ENCODE peak calls at places on chromosomes 7 and 10, in four cellular contexts. W is ovary, Z is transverse colon, C is SK-N-SH. B is an unnamed sample. For H3K4me1, the result is how much of the 10 kb centered on the place peaks cover.

GRCh38 chr10:92240289-92241157 is 50.4 kb downstream of the CPEB3 start:
- DNase-seq in C (peak), Z (peak), W (no peak), B (no peak)

GRCh38 chr7:35556532-35557471 is 138.1 kb downstream of the HERPUD2 start:
- DNase-seq in Z (no peak), C (peak), W (no peak), B (no peak)

GRCh38 chr7:34034728-34035127 is 129.4 kb downstream of the BMPER start:
- DNase-seq in W (no peak), Z (no peak), C (no peak), B (no peak)

GRCh38 chr7:137871173-137871915 is 24.6 kb upstream of the DGKI start:
- DNase-seq in W (no peak), C (no peak), Z (no peak), B (no peak)

GRCh38 chr10:59181668-59182067 is 5.2 kb downstream of the PHYHIPL start:
- DNase-seq in W (no peak), C (peak), Z (no peak), B (no peak)

GRCh38 chr10:65365878-65366277 is 1560.0 kb upstream of the LRRTM3 start:
- DNase-seq in Z (no peak), W (no peak), C (no peak), B (no peak)

GRCh38 chr7:143329471-143330170 is 13.7 kb downstream of the CLCN1 start:
- DNase-seq in W (no peak), Z (no peak), C (no peak), B (no peak)

GRCh38 chr7:74480861-74481417 is 27.2 kb downstream of the GTF2IRD1 start:
- DNase-seq in C (no peak), W (peak), Z (peak), B (peak)

GRCh38 chr7:30933124-30933893 is 21.7 kb downstream of the AQP1 start:
- DNase-seq in C (peak), Z (no peak), W (no peak), B (peak)

GRCh38 chr7:120979765-120980499 is 8.6 kb upstream of the CPED1 start:
- DNase-seq in Z (no peak), W (no peak), C (no peak), B (no peak)

GRCh38 chr7:158083526-158084310 is 503.9 kb downstream of the PTPRN2 start:
- DNase-seq in Z (no peak), C (no peak), W (no peak), B (no peak)

GRCh38 chr7:42012786-42013360 is 224.1 kb downstream of the GLI3 start:
- DNase-seq in W (no peak), Z (no peak), C (no peak), B (no peak)

GRCh38 chr7:95002726-95003125 is 95.3 kb downstream of the PPP1R9A start:
- DNase-seq in W (no peak), C (no peak), Z (no peak), B (no peak)

GRCh38 chr10:5617521-5617920 is 48.9 kb downstream of the ASB13 start:
- DNase-seq in Z (no peak), C (no peak), W (no peak), B (no peak)

GRCh38 chr10:3172446-3173172 is at the start of gene PITRM1:
- DNase-seq in W (peak), Z (peak), C (peak), B (peak)

GRCh38 chr10:60944159-60944909 is at the start of gene RHOBTB1:
- DNase-seq in C (peak), W (peak), Z (peak), B (peak)

GRCh38 chr7:149595541-149595940 is 97.9 kb upstream of the ZNF746 start:
- DNase-seq in Z (no peak), W (no peak), C (no peak), B (no peak)

GRCh38 chr10:43667317-43667731 is 18.6 kb upstream of the ZNF32 start:
- DNase-seq in C (peak), W (no peak), Z (no peak), B (peak)

GRCh38 chr10:89275383-89275782 is 23.8 kb upstream of the LIPA start:
- DNase-seq in C (no peak), Z (no peak), W (no peak), B (no peak)

GRCh38 chr10:91284486-91285090 is 64.1 kb downstream of the PCGF5 start:
- DNase-seq in W (no peak), Z (no peak), C (no peak), B (no peak)

GRCh38 chr10:62049815-62050626 is 148.5 kb downstream of the ARID5B start:
- DNase-seq in Z (no peak), C (no peak), W (no peak), B (no peak)

GRCh38 chr10:49371967-49372366 is 23.9 kb downstream of the DRGX start:
- DNase-seq in W (no peak), C (no peak), Z (no peak), B (peak)

GRCh38 chr7:81908220-81908619 is 138.4 kb upstream of the HGF start:
- DNase-seq in Z (no peak), C (no peak), W (no peak), B (no peak)

DNA sequence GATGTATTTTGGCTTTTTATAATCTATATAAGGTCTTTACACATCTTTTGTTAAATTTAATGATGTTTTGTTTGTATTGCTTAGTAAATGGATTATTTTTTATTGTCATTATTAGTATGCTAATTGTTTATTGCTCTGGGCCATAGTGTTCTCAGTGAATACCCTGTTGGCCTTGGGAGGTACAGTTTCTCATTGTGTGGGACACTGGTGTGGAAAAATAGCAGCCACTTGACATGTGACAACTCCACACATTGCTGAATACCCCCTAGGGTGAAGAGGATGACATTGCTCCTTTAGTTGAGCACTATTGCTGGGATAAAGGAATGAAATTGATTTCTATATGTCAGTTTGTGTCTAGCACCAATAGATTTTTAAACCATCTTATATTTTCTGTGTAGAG is 130.9 kb downstream of the CCNY start:
- DNase-seq in Z (no peak), W (no peak), C (no peak), B (no peak)
- H3K27ac ChIP-seq in Z (no peak), W (no peak), C (no peak), B (no peak)

GRCh38 chr10:72123616-72124015 is 35.3 kb upstream of the SPOCK2 start:
- DNase-seq in C (no peak), W (no peak), Z (no peak), B (no peak)
- H3K4me1 ChIP-seq in C (under half), W (under half), Z (under half), B (under half)

GRCh38 chr10:97550336-97551149 is 22.0 kb upstream of the ANKRD2 start:
- DNase-seq in W (peak), C (no peak), Z (no peak), B (no peak)
- H3K27ac ChIP-seq in W (peak), C (peak), Z (peak), B (peak)

GRCh38 chr10:112963835-112964234 is 13.8 kb downstream of the TCF7L2 start:
- DNase-seq in C (no peak), Z (no peak), W (no peak), B (no peak)
- H3K4me1 ChIP-seq in C (under half), Z (under half), W (under half), B (under half)

DNA sequence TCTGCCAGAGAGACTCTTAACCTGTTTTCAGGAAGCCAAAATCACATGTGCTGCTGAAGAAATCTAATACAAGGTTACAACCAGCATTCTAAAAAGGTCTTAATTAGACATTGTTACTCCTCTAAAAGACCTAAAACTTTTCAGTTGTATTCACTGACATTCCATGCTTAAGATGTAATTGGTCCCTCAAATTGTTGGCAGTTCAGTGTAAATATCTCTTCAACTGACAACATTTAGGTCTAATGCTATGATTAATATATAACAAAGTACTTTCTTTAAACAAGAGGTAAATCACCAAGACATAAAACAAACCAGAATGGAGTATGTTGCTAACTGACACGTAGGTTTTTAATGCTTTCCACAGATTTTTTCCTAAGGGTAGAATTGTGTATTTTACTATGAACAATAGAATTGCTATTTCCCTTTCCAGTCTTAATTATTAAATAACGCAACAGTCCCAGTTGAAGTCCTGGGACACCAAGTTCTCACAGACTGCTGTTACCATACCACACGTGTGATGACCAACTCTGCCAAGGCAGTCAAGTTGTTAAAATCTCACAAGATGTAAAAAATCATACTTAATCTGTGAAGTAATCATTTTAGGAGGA is 4.2 kb downstream of the JCAD start:
- DNase-seq in C (no peak), Z (no peak), W (no peak), B (no peak)
- H3K27ac ChIP-seq in C (peak), Z (peak), W (no peak), B (no peak)

DNA sequence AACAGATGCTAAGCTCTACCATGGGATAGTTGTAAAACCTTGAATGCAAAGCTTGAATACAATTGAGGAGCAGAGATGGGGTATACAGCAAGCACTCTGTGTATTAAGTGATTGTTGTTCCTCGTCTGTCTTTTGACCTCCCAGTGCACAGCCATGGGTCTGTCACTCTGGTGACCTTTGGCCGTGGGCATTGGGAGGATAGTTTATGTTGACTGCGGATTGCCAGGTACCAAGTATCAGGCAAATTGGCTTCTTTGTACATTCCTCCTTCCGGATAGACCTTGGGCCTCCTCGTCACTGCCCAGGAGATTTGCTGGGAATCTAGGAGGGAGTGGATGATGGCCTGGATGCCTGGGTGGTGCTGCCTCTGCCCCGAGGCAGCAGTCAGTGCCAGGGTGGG is 86.0 kb downstream of the GRK5 start:
- DNase-seq in Z (no peak), C (no peak), W (no peak), B (no peak)
- H3K4me1 ChIP-seq in Z (under half), C (under half), W (under half), B (under half)

B was measured in right cardiac atrium.